ENCODE peak calls at places on chromosomes 7 and 10, in four cellular contexts. C, K, H and X are unnamed samples.

GRCh38 chr10:29730461-29730860 is 95.7 kb upstream of the SVIL start:
- DNase-seq in K (no peak), C (no peak), H (no peak), X (no peak)

GRCh38 chr10:29411666-29412335 is 122.9 kb downstream of the LYZL1 start:
- DNase-seq in C (no peak), K (no peak), H (no peak), X (no peak)

GRCh38 chr10:5929442-5929841 is 39.4 kb downstream of the FBH1 start:
- DNase-seq in C (no peak), H (no peak), K (no peak), X (no peak)

GRCh38 chr7:81457858-81458522 is 311.9 kb downstream of the HGF start:
- DNase-seq in C (no peak), H (no peak), K (no peak), X (no peak)

GRCh38 chr7:32586291-32587221 is 91.3 kb downstream of the AVL9 start:
- DNase-seq in C (no peak), H (no peak), K (no peak), X (no peak)

GRCh38 chr7:87564290-87564963 is 36.3 kb downstream of the ABCB1 start:
- DNase-seq in H (peak; percentile 58), K (no peak), C (peak; percentile 1), X (peak; percentile 19)

GRCh38 chr10:88181902-88182671 is 318.7 kb downstream of the PTEN start:
- DNase-seq in H (no peak), K (no peak), C (no peak), X (no peak)

GRCh38 chr7:22723642-22724041 is 3.4 kb upstream of the IL6 start:
- DNase-seq in K (no peak), C (no peak), H (no peak), X (no peak)

GRCh38 chr10:13184726-13185514 is 23.6 kb downstream of the MCM10 start:
- DNase-seq in C (no peak), H (no peak), K (no peak), X (no peak)

GRCh38 chr10:97889461-97890265 is 40.0 kb downstream of the GOLGA7B start:
- DNase-seq in K (no peak), H (no peak), C (no peak), X (peak; percentile 51)

GRCh38 chr10:24814568-24815313 is 91.1 kb upstream of the ARHGAP21 start:
- DNase-seq in H (no peak), C (no peak), K (no peak), X (no peak)

GRCh38 chr10:5071411-5072198 is 22.6 kb upstream of the AKR1C3 start:
- DNase-seq in H (peak; percentile 46), K (no peak), C (no peak), X (no peak)

GRCh38 chr10:11539191-11539868 is 72.1 kb downstream of the USP6NL start:
- DNase-seq in C (no peak), K (no peak), H (no peak), X (no peak)

GRCh38 chr10:84613336-84614021 is 285.1 kb downstream of the CCSER2 start:
- DNase-seq in C (peak; percentile 37), H (peak; percentile 81), K (no peak), X (peak; percentile 57)

GRCh38 chr10:22022257-22023051 is 18.9 kb upstream of the DNAJC1 start:
- DNase-seq in C (no peak), K (peak; percentile 47), H (no peak), X (no peak)

GRCh38 chr7:66748791-66749190 is 8.3 kb downstream of the RABGEF1 start:
- DNase-seq in K (no peak), C (no peak), H (no peak), X (no peak)

GRCh38 chr10:96995851-96996250 is 163.8 kb downstream of the LCOR start:
- DNase-seq in H (no peak), K (no peak), C (no peak), X (no peak)

GRCh38 chr10:79155301-79156081 is 86.7 kb downstream of the ZMIZ1 start:
- DNase-seq in K (no peak), H (no peak), C (no peak), X (no peak)

GRCh38 chr10:88110355-88110754 is 246.9 kb downstream of the PTEN start:
- DNase-seq in K (no peak), C (no peak), H (no peak), X (no peak)

GRCh38 chr7:30552330-30552729 is 42.3 kb upstream of the GARS1 start:
- DNase-seq in C (no peak), H (no peak), K (no peak), X (no peak)

GRCh38 chr7:73442222-73442902 is 8.8 kb downstream of the FZD9 start:
- DNase-seq in H (no peak), C (no peak), K (no peak), X (no peak)

GRCh38 chr10:69217119-69217754 is 2.9 kb upstream of the HKDC1 start:
- DNase-seq in K (no peak), H (no peak), C (no peak), X (no peak)

GRCh38 chr7:151063212-151063561 is 3.8 kb downstream of the SLC4A2 start:
- DNase-seq in C (no peak), K (no peak), H (no peak), X (no peak)

GRCh38 chr7:94949532-94949931 is 42.1 kb downstream of the PPP1R9A start:
- DNase-seq in C (no peak), K (no peak), H (no peak), X (no peak)

GRCh38 chr10:99843310-99843709 is 60.9 kb downstream of the ABCC2 start:
- DNase-seq in H (no peak), C (no peak), K (no peak), X (no peak)

GRCh38 chr10:11165591-11166543 is 148.2 kb downstream of the CELF2 start:
- DNase-seq in H (peak; percentile 72), C (peak; percentile 33), K (peak; percentile 71), X (peak; percentile 62)

GRCh38 chr10:44911081-44911540 is at the start of gene TMEM72:
- DNase-seq in H (peak; percentile 58), C (no peak), K (no peak), X (peak; percentile 57)

GRCh38 chr7:135855836-135856235 is 107.2 kb upstream of the FAM180A start:
- DNase-seq in K (no peak), C (no peak), H (no peak), X (no peak)

GRCh38 chr10:131620904-131621303 is 279.9 kb upstream of the PPP2R2D start:
- DNase-seq in H (no peak), C (no peak), K (no peak), X (no peak)

GRCh38 chr7:23184709-23185354 is 3.0 kb downstream of the NUP42 start:
- DNase-seq in C (peak; percentile 35), K (no peak), H (no peak), X (no peak)

GRCh38 chr7:98217623-98218582 is 6.7 kb downstream of the BHLHA15 start:
- DNase-seq in C (peak; percentile 40), K (no peak), H (peak; percentile 72), X (no peak)

GRCh38 chr10:25125151-25125550 is 49.6 kb upstream of the GPR158 start:
- DNase-seq in H (peak; percentile 88), K (no peak), C (peak; percentile 50), X (peak; percentile 80)

GRCh38 chr7:2722591-2722990 is 34.6 kb downstream of the AMZ1 start:
- DNase-seq in H (no peak), C (no peak), K (no peak), X (no peak)

GRCh38 chr7:135995751-135996150 is 18.6 kb upstream of the MTPN start:
- DNase-seq in H (no peak), K (no peak), C (no peak), X (no peak)

GRCh38 chr7:3187378-3188040 is 113.5 kb upstream of the SDK1 start:
- DNase-seq in H (no peak), K (no peak), C (no peak), X (no peak)

GRCh38 chr10:89515031-89515841 is 20.2 kb downstream of the SLC16A12 start:
- DNase-seq in H (no peak), K (no peak), C (no peak), X (no peak)

GRCh38 chr7:51209426-51209825 is 107.2 kb downstream of the COBL start:
- DNase-seq in K (no peak), C (no peak), H (no peak), X (no peak)

GRCh38 chr7:1922071-1922869 is 252.2 kb downstream of the ELFN1 start:
- DNase-seq in H (no peak), C (no peak), K (no peak), X (no peak)